ENCODE peak calls at places on chromosomes 12 and 14, in ten cellular contexts. O is type B pancreatic cell; V is sigmoid colon; H is CD4-positive, CD25-positive, alpha-beta regulatory T cell; P is naive thymus-derived CD4-positive, alpha-beta T cell; T is stimulated activated CD4-positive, alpha-beta T cell treated with anti-CD3 and anti-CD28 coated beads, TNF-alpha, amount 100 ng/mL, for 48 hours; B is AG04450; A is left colon; C is posterior vena cava; F is cardiac muscle cell. L is an unnamed sample.

GRCh38 chr14:24264298-24264697 is 1.3 kb upstream of the TGM1 start:
- DNase-seq in O (no peak), V (no peak), H (no peak), P (no peak), T (no peak), B (no peak), A (no peak), C (peak), F (no peak), L (no peak)

GRCh38 chr14:105201928-105202513 is 20.9 kb upstream of the NUDT14 start:
- DNase-seq in O (no peak), V (no peak), H (peak), P (no peak), T (no peak), B (no peak), A (no peak), C (no peak), F (no peak), L (no peak)

GRCh38 chr14:52801014-52801708 is 9.8 kb upstream of the GNPNAT1 start:
- DNase-seq in O (no peak), V (no peak), H (no peak), P (no peak), T (no peak), B (peak), A (no peak), C (no peak), F (peak), L (no peak)

GRCh38 chr14:64191756-64192155 is 102.4 kb downstream of the ESR2 start:
- DNase-seq in O (no peak), V (no peak), H (no peak), P (no peak), T (no peak), B (peak), A (no peak), C (no peak), F (peak), L (no peak)

GRCh38 chr14:56216631-56217379 is 98.6 kb downstream of the PELI2 start:
- DNase-seq in O (no peak), V (no peak), H (no peak), P (no peak), T (no peak), B (no peak), A (peak), C (no peak), F (peak), L (no peak)

GRCh38 chr12:22792198-22792597 is 167.2 kb downstream of the ETNK1 start:
- DNase-seq in O (no peak), V (no peak), H (no peak), P (no peak), T (no peak), B (no peak), A (no peak), C (no peak), F (no peak), L (no peak)

GRCh38 chr12:96237465-96238077 is 43.4 kb downstream of the ELK3 start:
- DNase-seq in O (no peak), V (peak), H (no peak), P (no peak), T (peak), B (peak), A (no peak), C (peak), F (peak), L (no peak)

GRCh38 chr12:32106517-32107366 is at the start of gene BICD1:
- DNase-seq in O (peak), V (peak), H (peak), P (peak), T (peak), B (peak), A (peak), C (peak), F (peak), L (peak)

GRCh38 chr14:90556050-90556477 is 159.2 kb downstream of the CALM1 start:
- DNase-seq in O (no peak), V (peak), H (no peak), P (no peak), T (no peak), B (no peak), A (peak), C (no peak), F (no peak), L (no peak)

GRCh38 chr12:131917139-131917710 is 11.9 kb upstream of the PUS1 start:
- DNase-seq in O (peak), V (no peak), H (no peak), P (no peak), T (no peak), B (no peak), A (no peak), C (no peak), F (no peak), L (peak)

GRCh38 chr14:35197015-35197414 is 74.7 kb downstream of the PRORP start:
- DNase-seq in O (no peak), V (no peak), H (no peak), P (no peak), T (no peak), B (no peak), A (no peak), C (no peak), F (peak), L (no peak)

GRCh38 chr14:102824832-102825231 is 47.6 kb downstream of the TRAF3 start:
- DNase-seq in O (no peak), V (no peak), H (no peak), P (no peak), T (no peak), B (no peak), A (no peak), C (no peak), F (no peak), L (no peak)

GRCh38 chr14:88251650-88252049 is 71.4 kb downstream of the KCNK10 start:
- DNase-seq in O (no peak), V (no peak), H (no peak), P (no peak), T (no peak), B (no peak), A (no peak), C (no peak), F (no peak), L (no peak)

GRCh38 chr12:11822071-11822818 is 172.8 kb downstream of the ETV6 start:
- DNase-seq in O (no peak), V (no peak), H (peak), P (peak), T (peak), B (peak), A (peak), C (no peak), F (peak), L (no peak)

GRCh38 chr12:96303656-96304055 is 96.6 kb downstream of the CDK17 start:
- DNase-seq in O (no peak), V (no peak), H (no peak), P (no peak), T (no peak), B (no peak), A (no peak), C (no peak), F (peak), L (no peak)

GRCh38 chr12:94082690-94083089 is 65.7 kb upstream of the PLXNC1 start:
- DNase-seq in O (no peak), V (no peak), H (no peak), P (no peak), T (no peak), B (no peak), A (no peak), C (no peak), F (no peak), L (no peak)

GRCh38 chr12:12823811-12824210 is 10.7 kb downstream of the DDX47 start:
- DNase-seq in O (no peak), V (no peak), H (no peak), P (no peak), T (no peak), B (no peak), A (no peak), C (no peak), F (no peak), L (no peak)

GRCh38 chr12:112409906-112410244 is 470 bp upstream of the RPL6 start:
- DNase-seq in O (no peak), V (no peak), H (no peak), P (no peak), T (no peak), B (no peak), A (no peak), C (no peak), F (no peak), L (no peak)

GRCh38 chr12:113990548-113991223 is 24.6 kb upstream of the RBM19 start:
- DNase-seq in O (no peak), V (no peak), H (no peak), P (no peak), T (no peak), B (no peak), A (no peak), C (no peak), F (peak), L (no peak)

GRCh38 chr12:51901121-51901812 is 6.0 kb upstream of the ACVRL1 start:
- DNase-seq in O (no peak), V (peak), H (no peak), P (no peak), T (no peak), B (no peak), A (peak), C (no peak), F (no peak), L (no peak)

GRCh38 chr12:124881123-124881522 is 17.5 kb upstream of the SCARB1 start:
- DNase-seq in O (no peak), V (no peak), H (peak), P (no peak), T (no peak), B (no peak), A (no peak), C (no peak), F (peak), L (no peak)

GRCh38 chr14:60632777-60633176 is 16.5 kb downstream of the SIX1 start:
- DNase-seq in O (no peak), V (no peak), H (no peak), P (no peak), T (no peak), B (no peak), A (no peak), C (no peak), F (no peak), L (no peak)

GRCh38 chr14:71467419-71467818 is 464.8 kb upstream of the RGS6 start:
- DNase-seq in O (no peak), V (no peak), H (no peak), P (no peak), T (no peak), B (no peak), A (no peak), C (no peak), F (no peak), L (no peak)

GRCh38 chr12:52155048-52155868 is 36.6 kb downstream of the KRT80 start:
- DNase-seq in O (no peak), V (no peak), H (peak), P (peak), T (no peak), B (no peak), A (peak), C (no peak), F (no peak), L (no peak)

GRCh38 chr12:75933136-75933535 is 98.4 kb downstream of the PHLDA1 start:
- DNase-seq in O (no peak), V (no peak), H (no peak), P (no peak), T (no peak), B (peak), A (no peak), C (no peak), F (peak), L (no peak)

GRCh38 chr12:65882504-65882903 is 58.2 kb downstream of the HMGA2 start:
- DNase-seq in O (no peak), V (no peak), H (no peak), P (no peak), T (no peak), B (no peak), A (no peak), C (no peak), F (no peak), L (no peak)

GRCh38 chr12:66035289-66035961 is 95.1 kb downstream of the LLPH start:
- DNase-seq in O (no peak), V (no peak), H (peak), P (no peak), T (no peak), B (no peak), A (no peak), C (no peak), F (peak), L (no peak)

GRCh38 chr14:34633697-34634096 is 3.7 kb upstream of the SNX6 start:
- DNase-seq in O (no peak), V (no peak), H (no peak), P (no peak), T (no peak), B (no peak), A (no peak), C (no peak), F (no peak), L (no peak)

GRCh38 chr14:74670726-74671125 is 42.2 kb downstream of the AREL1 start:
- DNase-seq in O (no peak), V (no peak), H (no peak), P (no peak), T (no peak), B (no peak), A (no peak), C (no peak), F (peak), L (no peak)

GRCh38 chr14:62824086-62824485 is 221.2 kb downstream of the KCNH5 start:
- DNase-seq in O (no peak), V (no peak), H (no peak), P (no peak), T (no peak), B (no peak), A (no peak), C (no peak), F (no peak), L (no peak)

GRCh38 chr14:71050227-71050823 is 143.1 kb downstream of the PCNX1 start:
- DNase-seq in O (no peak), V (no peak), H (peak), P (no peak), T (no peak), B (no peak), A (no peak), C (no peak), F (peak), L (no peak)

GRCh38 chr12:28583771-28584261 is 393.6 kb downstream of the CCDC91 start:
- DNase-seq in O (no peak), V (no peak), H (no peak), P (no peak), T (no peak), B (no peak), A (no peak), C (no peak), F (peak), L (no peak)

GRCh38 chr12:131035268-131035681 is 81.6 kb downstream of the ADGRD1 start:
- DNase-seq in O (no peak), V (no peak), H (no peak), P (no peak), T (no peak), B (no peak), A (no peak), C (no peak), F (no peak), L (peak)

GRCh38 chr14:100733152-100733850 is 6.6 kb downstream of the DLK1 start:
- DNase-seq in O (no peak), V (peak), H (no peak), P (no peak), T (no peak), B (no peak), A (no peak), C (peak), F (no peak), L (peak)

GRCh38 chr14:74638970-74639369 is 26.9 kb upstream of the LTBP2 start:
- DNase-seq in O (no peak), V (no peak), H (no peak), P (no peak), T (no peak), B (no peak), A (no peak), C (no peak), F (peak), L (no peak)

GRCh38 chr12:88052686-88053085 is 23.5 kb upstream of the C12orf50 start:
- DNase-seq in O (no peak), V (no peak), H (peak), P (no peak), T (no peak), B (peak), A (peak), C (no peak), F (peak), L (no peak)

L was measured in chondrocyte.